ENCODE peak calls at places on chromosomes 12 and 14, in eight cellular contexts. One of them, this sample, is unnamed.

GRCh38 chr12:46480282-46480681 is 107.7 kb upstream of the SLC38A2 start:
- DNase-seq in CD8-positive, alpha-beta memory T cell: no peak
- DNase-seq in activated CD8-positive, alpha-beta memory T cell treated with anti-CD3 and anti-CD28 coated beads for 4 hours: no peak
- DNase-seq in neural progenitor cell: no peak
- DNase-seq in EL: no peak
- DNase-seq in activated T-cell treated with anti-CD3 and anti-CD28 coated beads, Interleukin-2, amount 50 U/mL, for 72 hours: no peak
- DNase-seq in SJCRH30: no peak
- DNase-seq in foreskin fibroblast: peak; percentile 31
- DNase-seq in this sample: no peak

GRCh38 chr14:96263347-96264199 is 7.6 kb downstream of the BDKRB1 start:
- DNase-seq in neural progenitor cell: no peak
- DNase-seq in CD8-positive, alpha-beta memory T cell: no peak
- DNase-seq in SJCRH30: no peak
- DNase-seq in foreskin fibroblast: no peak
- DNase-seq in activated CD8-positive, alpha-beta memory T cell treated with anti-CD3 and anti-CD28 coated beads for 4 hours: no peak
- DNase-seq in activated T-cell treated with anti-CD3 and anti-CD28 coated beads, Interleukin-2, amount 50 U/mL, for 72 hours: no peak
- DNase-seq in EL: no peak
- DNase-seq in this sample: no peak

GRCh38 chr12:62113366-62114011 is 146.7 kb upstream of the USP15 start:
- DNase-seq in CD8-positive, alpha-beta memory T cell: no peak
- DNase-seq in foreskin fibroblast: no peak
- DNase-seq in activated T-cell treated with anti-CD3 and anti-CD28 coated beads, Interleukin-2, amount 50 U/mL, for 72 hours: no peak
- DNase-seq in activated CD8-positive, alpha-beta memory T cell treated with anti-CD3 and anti-CD28 coated beads for 4 hours: no peak
- DNase-seq in neural progenitor cell: no peak
- DNase-seq in SJCRH30: no peak
- DNase-seq in EL: no peak
- DNase-seq in this sample: no peak

GRCh38 chr14:20469890-20470858 is 968 bp downstream of the PNP start:
- DNase-seq in activated CD8-positive, alpha-beta memory T cell treated with anti-CD3 and anti-CD28 coated beads for 4 hours: peak; percentile 38
- DNase-seq in foreskin fibroblast: peak; percentile 70
- DNase-seq in neural progenitor cell: peak; percentile 38
- DNase-seq in CD8-positive, alpha-beta memory T cell: peak; percentile 41
- DNase-seq in activated T-cell treated with anti-CD3 and anti-CD28 coated beads, Interleukin-2, amount 50 U/mL, for 72 hours: peak; percentile 70
- DNase-seq in SJCRH30: peak; percentile 21
- DNase-seq in EL: peak; percentile 76
- DNase-seq in this sample: peak; percentile 75

GRCh38 chr14:61591862-61592261 is 103.5 kb upstream of the HIF1A start:
- DNase-seq in neural progenitor cell: no peak
- DNase-seq in EL: no peak
- DNase-seq in activated CD8-positive, alpha-beta memory T cell treated with anti-CD3 and anti-CD28 coated beads for 4 hours: no peak
- DNase-seq in CD8-positive, alpha-beta memory T cell: no peak
- DNase-seq in activated T-cell treated with anti-CD3 and anti-CD28 coated beads, Interleukin-2, amount 50 U/mL, for 72 hours: no peak
- DNase-seq in SJCRH30: no peak
- DNase-seq in foreskin fibroblast: no peak
- DNase-seq in this sample: no peak

GRCh38 chr14:100011568-100012325 is 53.5 kb upstream of the EVL start:
- DNase-seq in neural progenitor cell: no peak
- DNase-seq in activated T-cell treated with anti-CD3 and anti-CD28 coated beads, Interleukin-2, amount 50 U/mL, for 72 hours: no peak
- DNase-seq in CD8-positive, alpha-beta memory T cell: no peak
- DNase-seq in EL: no peak
- DNase-seq in foreskin fibroblast: no peak
- DNase-seq in SJCRH30: no peak
- DNase-seq in activated CD8-positive, alpha-beta memory T cell treated with anti-CD3 and anti-CD28 coated beads for 4 hours: no peak
- DNase-seq in this sample: no peak

GRCh38 chr12:69329669-69330428 is 18.3 kb upstream of the LYZ start:
- DNase-seq in neural progenitor cell: no peak
- DNase-seq in foreskin fibroblast: no peak
- DNase-seq in CD8-positive, alpha-beta memory T cell: peak; percentile 52
- DNase-seq in SJCRH30: no peak
- DNase-seq in activated T-cell treated with anti-CD3 and anti-CD28 coated beads, Interleukin-2, amount 50 U/mL, for 72 hours: no peak
- DNase-seq in activated CD8-positive, alpha-beta memory T cell treated with anti-CD3 and anti-CD28 coated beads for 4 hours: no peak
- DNase-seq in EL: no peak
- DNase-seq in this sample: peak; percentile 58

GRCh38 chr12:95626854-95627253 is 75.6 kb upstream of the USP44 start:
- DNase-seq in neural progenitor cell: peak; percentile 53
- DNase-seq in foreskin fibroblast: no peak
- DNase-seq in CD8-positive, alpha-beta memory T cell: no peak
- DNase-seq in activated CD8-positive, alpha-beta memory T cell treated with anti-CD3 and anti-CD28 coated beads for 4 hours: no peak
- DNase-seq in activated T-cell treated with anti-CD3 and anti-CD28 coated beads, Interleukin-2, amount 50 U/mL, for 72 hours: no peak
- DNase-seq in EL: no peak
- DNase-seq in SJCRH30: no peak
- DNase-seq in this sample: no peak

GRCh38 chr14:41297961-41298690 is 308.6 kb upstream of the LRFN5 start:
- DNase-seq in foreskin fibroblast: no peak
- DNase-seq in neural progenitor cell: no peak
- DNase-seq in activated T-cell treated with anti-CD3 and anti-CD28 coated beads, Interleukin-2, amount 50 U/mL, for 72 hours: no peak
- DNase-seq in EL: no peak
- DNase-seq in SJCRH30: no peak
- DNase-seq in activated CD8-positive, alpha-beta memory T cell treated with anti-CD3 and anti-CD28 coated beads for 4 hours: no peak
- DNase-seq in CD8-positive, alpha-beta memory T cell: no peak
- DNase-seq in this sample: no peak

GRCh38 chr12:124578854-124579253 is 11.4 kb upstream of the NCOR2 start:
- DNase-seq in SJCRH30: no peak
- DNase-seq in neural progenitor cell: no peak
- DNase-seq in activated CD8-positive, alpha-beta memory T cell treated with anti-CD3 and anti-CD28 coated beads for 4 hours: no peak
- DNase-seq in activated T-cell treated with anti-CD3 and anti-CD28 coated beads, Interleukin-2, amount 50 U/mL, for 72 hours: no peak
- DNase-seq in foreskin fibroblast: no peak
- DNase-seq in EL: no peak
- DNase-seq in CD8-positive, alpha-beta memory T cell: no peak
- DNase-seq in this sample: no peak

This sample was measured in AML-193.